ENCODE peak calls at places on chromosomes 1 and 21, in nine cellular contexts. I is CD8-positive, alpha-beta memory T cell; V is GM23248; W is uterus; A is colonic mucosa; C is pancreas; N is cardiac fibroblast; K is kidney; Q is suprapubic skin. X is an unnamed sample.
A peak's percentile ranks its signal among the peaks of the same experiment; 100 is the strongest.

GRCh38 chr1:26259005-26259404 is 20.9 kb upstream of the SH3BGRL3 start:
- DNase-seq in I (no peak), V (no peak), W (no peak), A (no peak), C (no peak), N (no peak), K (no peak), Q (no peak), X (no peak)

GRCh38 chr1:61133048-61134019 is 51.0 kb downstream of the NFIA start:
- DNase-seq in I (no peak), V (no peak), W (no peak), A (no peak), C (no peak), N (peak; percentile 42), K (no peak), Q (no peak), X (no peak)

GRCh38 chr21:39153373-39153772 is 29.9 kb downstream of the PSMG1 start:
- DNase-seq in I (no peak), V (peak; percentile 40), W (no peak), A (no peak), C (no peak), N (peak; percentile 13), K (no peak), Q (no peak), X (peak; percentile 32)

GRCh38 chr1:21217812-21218596 is 41.3 kb upstream of the EIF4G3 start:
- DNase-seq in I (peak; percentile 13), V (peak; percentile 53), W (no peak), A (peak; percentile 50), C (peak; percentile 78), N (peak; percentile 29), K (peak; percentile 75), Q (no peak), X (no peak)

GRCh38 chr1:45926302-45926701 is 122.9 kb downstream of the MAST2 start:
- DNase-seq in I (no peak), V (no peak), W (no peak), A (no peak), C (no peak), N (no peak), K (no peak), Q (no peak), X (no peak)

GRCh38 chr1:101137144-101138126 is 99.4 kb upstream of the S1PR1 start:
- DNase-seq in I (no peak), V (peak; percentile 82), W (no peak), A (no peak), C (no peak), N (peak; percentile 79), K (no peak), Q (no peak), X (no peak)

GRCh38 chr1:112700290-112701226 is 6.4 kb downstream of the RHOC start:
- DNase-seq in I (peak; percentile 61), V (peak; percentile 92), W (peak; percentile 98), A (peak; percentile 98), C (peak; percentile 95), N (peak; percentile 98), K (peak; percentile 99), Q (peak; percentile 98), X (peak; percentile 57)

GRCh38 chr1:39196244-39197215 is 8.0 kb upstream of the MACF1 start:
- DNase-seq in I (peak; percentile 32), V (peak; percentile 55), W (no peak), A (no peak), C (no peak), N (peak; percentile 62), K (no peak), Q (no peak), X (no peak)

GRCh38 chr1:236389253-236389652 is 4.8 kb upstream of the EDARADD start:
- DNase-seq in I (no peak), V (no peak), W (no peak), A (no peak), C (no peak), N (no peak), K (no peak), Q (no peak), X (no peak)

GRCh38 chr21:45336870-45337269 is 49.2 kb upstream of the POFUT2 start:
- DNase-seq in I (no peak), V (no peak), W (no peak), A (no peak), C (peak; percentile 41), N (peak; percentile 34), K (peak; percentile 80), Q (no peak), X (peak; percentile 65)

GRCh38 chr1:7386226-7387052 is 384.7 kb upstream of the VAMP3 start:
- DNase-seq in I (no peak), V (no peak), W (no peak), A (peak; percentile 12), C (no peak), N (no peak), K (no peak), Q (peak; percentile 55), X (no peak)

GRCh38 chr21:44425307-44425894 is 29.9 kb upstream of the LRRC3 start:
- DNase-seq in I (no peak), V (no peak), W (no peak), A (no peak), C (peak; percentile 57), N (no peak), K (peak; percentile 73), Q (peak; percentile 72), X (no peak)

GRCh38 chr1:95041491-95042165 is 31.1 kb downstream of the ALG14 start:
- DNase-seq in I (no peak), V (peak; percentile 89), W (peak; percentile 55), A (peak; percentile 66), C (no peak), N (peak; percentile 94), K (no peak), Q (no peak), X (peak; percentile 60)

GRCh38 chr1:9280015-9280860 is 12.5 kb upstream of the SPSB1 start:
- DNase-seq in I (no peak), V (peak; percentile 99), W (peak; percentile 47), A (peak; percentile 68), C (no peak), N (peak; percentile 87), K (peak; percentile 73), Q (no peak), X (no peak)

GRCh38 chr1:203290261-203291089 is 14.8 kb upstream of the BTG2 start:
- DNase-seq in I (peak; percentile 95), V (peak; percentile 67), W (peak; percentile 94), A (peak; percentile 98), C (peak; percentile 98), N (peak; percentile 90), K (peak; percentile 98), Q (peak; percentile 97), X (peak; percentile 97)

GRCh38 chr1:203289982-203290260 is 15.4 kb upstream of the BTG2 start:
- DNase-seq in I (no peak), V (no peak), W (no peak), A (no peak), C (no peak), N (no peak), K (no peak), Q (no peak), X (no peak)

GRCh38 chr1:203287896-203288295 is 17.4 kb upstream of the BTG2 start:
- DNase-seq in I (no peak), V (no peak), W (no peak), A (no peak), C (no peak), N (no peak), K (no peak), Q (no peak), X (no peak)

GRCh38 chr1:203288351-203288894 is 16.9 kb upstream of the BTG2 start:
- DNase-seq in I (no peak), V (no peak), W (no peak), A (no peak), C (no peak), N (no peak), K (no peak), Q (no peak), X (no peak)

GRCh38 chr1:203289281-203289981 is 15.9 kb upstream of the BTG2 start:
- DNase-seq in I (peak; percentile 80), V (no peak), W (no peak), A (peak; percentile 66), C (no peak), N (no peak), K (no peak), Q (no peak), X (no peak)
- H3K4me3 ChIP-seq in I (peak overlapping the region; percentile 76), V (no peak overlapping the region), W (no peak overlapping the region), A (no peak overlapping the region), C (peak overlapping the region; percentile 21), N (no peak overlapping the region), K (peak overlapping the region; percentile 13), Q (no peak overlapping the region), X (no peak overlapping the region)

DNA sequence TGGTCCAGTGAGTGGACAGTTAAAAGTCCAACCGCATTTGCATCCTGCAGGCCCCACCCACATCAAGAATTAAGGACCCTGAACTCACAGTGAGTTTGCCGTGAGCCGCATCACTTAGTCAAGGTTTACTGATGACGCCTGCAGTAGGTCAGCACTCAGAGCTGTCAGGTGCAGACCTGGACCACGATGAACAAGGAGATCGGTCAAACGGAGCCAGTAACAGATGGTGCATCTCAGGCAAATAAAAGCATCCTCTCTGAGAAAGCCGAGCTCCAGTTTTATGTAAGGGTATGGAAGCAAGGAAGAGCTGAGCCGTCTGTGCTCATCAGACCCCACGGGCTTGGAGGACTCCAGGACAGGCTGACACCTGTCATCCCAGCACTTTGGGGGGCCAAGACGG is 4.5 kb downstream of the PRDM15 start:
- DNase-seq in I (no peak), V (no peak), W (no peak), A (no peak), C (no peak), N (no peak), K (no peak), Q (no peak), X (no peak)
- H3K4me3 ChIP-seq in I (no peak overlapping the region), V (no peak overlapping the region), W (no peak overlapping the region), A (no peak overlapping the region), C (no peak overlapping the region), N (no peak overlapping the region), K (no peak overlapping the region), Q (no peak overlapping the region), X (no peak overlapping the region)

DNA sequence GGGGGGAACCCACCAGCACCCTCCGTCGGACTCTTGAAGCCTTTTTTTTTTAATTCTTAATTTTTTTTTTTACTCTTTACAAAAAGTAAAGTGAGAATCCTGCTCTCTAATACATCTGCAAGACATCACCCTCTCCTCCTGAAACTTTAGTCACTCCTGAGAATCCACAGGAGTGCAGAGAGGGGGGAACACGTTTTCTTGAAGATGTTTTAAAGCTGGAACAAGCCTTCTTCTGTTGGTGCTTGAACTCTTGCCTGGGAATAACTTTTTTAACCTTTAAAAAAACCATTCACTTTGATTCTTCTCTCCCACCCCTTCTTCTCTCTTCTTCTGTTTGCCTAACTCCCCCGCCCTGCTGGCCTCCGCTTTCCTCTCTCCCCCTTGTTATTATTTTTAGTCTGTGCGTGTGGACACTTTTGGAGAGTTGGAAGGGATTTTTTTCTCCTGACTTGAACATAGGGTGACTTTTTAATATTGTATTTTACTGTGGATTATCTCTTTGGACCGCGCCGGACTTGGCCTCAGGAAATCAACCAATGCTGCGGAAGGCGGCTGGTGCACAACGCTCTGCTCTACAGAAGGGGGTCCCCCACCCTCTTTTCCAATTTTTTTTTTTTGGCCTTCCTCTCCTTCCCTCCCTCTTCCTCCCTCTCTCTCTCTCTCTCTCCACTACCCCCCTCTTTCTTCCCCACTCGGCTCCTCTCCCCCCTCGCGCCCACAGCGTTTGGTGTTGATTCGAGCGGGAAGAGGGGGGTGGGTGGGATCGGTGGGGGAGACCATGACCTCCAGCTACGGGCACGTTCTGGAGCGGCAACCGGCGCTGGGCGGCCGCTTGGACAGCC is at the start of gene PRRX1:
- DNase-seq in I (no peak), V (peak; percentile 72), W (peak; percentile 70), A (no peak), C (no peak), N (peak; percentile 59), K (no peak), Q (no peak), X (no peak)
- H3K4me3 ChIP-seq in I (no peak within 1 kb of the TSS), V (peak within 1 kb of the TSS; percentile 96), W (peak within 1 kb of the TSS; percentile 68), A (peak within 1 kb of the TSS; percentile 45), C (peak within 1 kb of the TSS; percentile 43), N (peak within 1 kb of the TSS; percentile 89), K (peak within 1 kb of the TSS; percentile 48), Q (peak within 1 kb of the TSS; percentile 59), X (no peak within 1 kb of the TSS)

GRCh38 chr1:43266881-43267280 is 2.9 kb upstream of the TMEM125 start:
- DNase-seq in I (no peak), V (no peak), W (no peak), A (no peak), C (no peak), N (no peak), K (no peak), Q (no peak), X (no peak)
- H3K4me3 ChIP-seq in I (no peak overlapping the region), V (no peak overlapping the region), W (no peak overlapping the region), A (no peak overlapping the region), C (no peak overlapping the region), N (no peak overlapping the region), K (no peak overlapping the region), Q (no peak overlapping the region), X (no peak overlapping the region)

X was measured in Caco-2.